ENCODE peak calls at places on chromosomes 7 and 10, in five cellular contexts. P, Q, O, C and L are unnamed samples.

GRCh38 chr7:131483586-131483985 is 72.8 kb downstream of the PODXL start:
- DNase-seq in P (no peak), C (no peak), O (no peak), Q (no peak), L (no peak)

GRCh38 chr7:134784251-134785049 is 5.0 kb downstream of the CALD1 start:
- DNase-seq in C (no peak), Q (no peak), P (peak), O (no peak), L (no peak)

GRCh38 chr7:128030999-128031681 is at the start of gene LRRC4:
- DNase-seq in C (peak), P (no peak), O (peak), Q (peak), L (no peak)

GRCh38 chr7:111025013-111025412 is 65.9 kb upstream of the LRRN3 start:
- DNase-seq in Q (no peak), P (no peak), O (no peak), C (no peak), L (no peak)

GRCh38 chr7:132548489-132549078 is 27.7 kb downstream of the PLXNA4 start:
- DNase-seq in C (peak), O (no peak), P (no peak), Q (no peak), L (no peak)

GRCh38 chr7:71633571-71634008 is 501.6 kb downstream of the GALNT17 start:
- DNase-seq in O (no peak), P (no peak), C (peak), Q (peak), L (peak)

GRCh38 chr7:131546583-131547111 is 9.8 kb downstream of the PODXL start:
- DNase-seq in O (peak), Q (no peak), C (no peak), P (no peak), L (peak)

GRCh38 chr10:116721991-116722392 is 20.4 kb downstream of the HSPA12A start:
- DNase-seq in O (no peak), Q (peak), P (no peak), C (no peak), L (no peak)

GRCh38 chr7:134288265-134288664 is 28.5 kb downstream of the SLC35B4 start:
- DNase-seq in O (no peak), Q (no peak), C (peak), P (no peak), L (no peak)

GRCh38 chr7:89623018-89623672 is 531.1 kb upstream of the STEAP1 start:
- DNase-seq in O (peak), C (peak), Q (peak), P (no peak), L (peak)

GRCh38 chr7:16755397-16755796 is 1.8 kb downstream of the TSPAN13 start:
- DNase-seq in P (no peak), Q (no peak), O (no peak), C (no peak), L (no peak)

GRCh38 chr7:137970263-137970975 is 31.5 kb downstream of the CREB3L2 start:
- DNase-seq in P (no peak), O (peak), C (peak), Q (peak), L (no peak)

GRCh38 chr7:70632400-70632799 is 499.5 kb upstream of the GALNT17 start:
- DNase-seq in C (no peak), Q (no peak), O (no peak), P (no peak), L (no peak)

GRCh38 chr7:158567153-158567603 is 20.4 kb downstream of the PTPRN2 start:
- DNase-seq in C (no peak), Q (no peak), P (no peak), O (no peak), L (peak)

GRCh38 chr7:39645482-39646407 is 22.4 kb downstream of the RALA start:
- DNase-seq in P (no peak), Q (no peak), O (no peak), C (no peak), L (no peak)

GRCh38 chr10:52573347-52573746 is 199.2 kb downstream of the MBL2 start:
- DNase-seq in P (no peak), Q (no peak), C (peak), O (no peak), L (no peak)

GRCh38 chr10:33038672-33039071 is 80.6 kb upstream of the ITGB1 start:
- DNase-seq in Q (no peak), O (no peak), C (no peak), P (no peak), L (no peak)

GRCh38 chr7:76261935-76262334 is 40.5 kb upstream of the HSPB1 start:
- DNase-seq in C (no peak), O (no peak), Q (no peak), P (no peak), L (no peak)

GRCh38 chr10:133275683-133276092 is 980 bp downstream of the ADAM8 start:
- DNase-seq in Q (no peak), C (no peak), P (no peak), O (peak), L (peak)

GRCh38 chr7:140059288-140060242 is 3.2 kb downstream of the PARP12 start:
- DNase-seq in O (peak), Q (peak), C (peak), P (peak), L (peak)

GRCh38 chr10:33165911-33166310 is 168.6 kb downstream of the NRP1 start:
- DNase-seq in P (no peak), C (no peak), Q (no peak), O (no peak), L (no peak)

GRCh38 chr7:75879771-75880184 is 944 bp downstream of the RHBDD2 start:
- DNase-seq in O (no peak), C (no peak), Q (peak), P (no peak), L (peak)

GRCh38 chr10:18100664-18101063 is 39.6 kb upstream of the CACNB2 start:
- DNase-seq in Q (peak), C (no peak), P (no peak), O (no peak), L (peak)

GRCh38 chr7:71706576-71706975 is 574.6 kb downstream of the GALNT17 start:
- DNase-seq in O (no peak), P (no peak), C (no peak), Q (no peak), L (no peak)

GRCh38 chr7:129433823-129434171 is 435 bp upstream of the STRIP2 start:
- DNase-seq in Q (no peak), P (no peak), C (no peak), O (no peak), L (no peak)

GRCh38 chr7:38889872-38890432 is 19.0 kb downstream of the VPS41 start:
- DNase-seq in O (no peak), P (no peak), Q (no peak), C (no peak), L (no peak)

GRCh38 chr10:43259248-43259980 is 7.5 kb downstream of the RASGEF1A start:
- DNase-seq in Q (no peak), P (no peak), O (no peak), C (no peak), L (peak)

DNA sequence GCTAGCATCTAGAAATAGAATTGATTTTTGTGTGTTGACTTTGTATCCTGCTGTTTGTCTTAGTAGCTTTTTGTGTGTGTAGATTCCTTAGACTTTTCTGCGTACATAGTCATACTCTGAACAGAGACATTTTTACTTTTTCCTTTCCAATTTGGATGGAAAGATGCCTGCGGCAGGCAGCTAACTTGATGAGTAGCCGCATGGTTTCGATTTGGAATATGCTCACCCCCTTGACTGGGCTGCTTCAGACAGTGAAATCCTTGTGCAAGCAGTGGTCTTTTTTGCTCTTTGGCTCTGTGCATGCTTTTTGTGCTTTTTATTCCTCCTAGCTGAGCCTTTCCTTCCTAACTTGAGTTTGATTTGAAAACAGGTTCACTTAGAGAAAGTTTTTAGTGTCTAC is 71.8 kb downstream of the HHEX start:
- DNase-seq in Q (peak), O (no peak), P (no peak), C (no peak), L (no peak)
- TF ChIP-seq CTCF in Q (no peak), O (no peak), P (no peak), C (no peak), L (no peak)

GRCh38 chr7:24054231-24054630 is 229.8 kb upstream of the NPY start:
- DNase-seq in O (no peak), P (no peak), C (peak), Q (no peak), L (no peak)

GRCh38 chr7:24058953-24059352 is 225.0 kb upstream of the NPY start:
- DNase-seq in Q (no peak), P (no peak), C (no peak), O (no peak), L (no peak)

GRCh38 chr7:24059775-24060174 is 224.2 kb upstream of the NPY start:
- DNase-seq in Q (no peak), C (no peak), O (peak), P (no peak), L (no peak)

GRCh38 chr7:24052572-24053223 is 231.3 kb upstream of the NPY start:
- DNase-seq in O (peak), Q (peak), P (no peak), C (peak), L (peak)

DNA sequence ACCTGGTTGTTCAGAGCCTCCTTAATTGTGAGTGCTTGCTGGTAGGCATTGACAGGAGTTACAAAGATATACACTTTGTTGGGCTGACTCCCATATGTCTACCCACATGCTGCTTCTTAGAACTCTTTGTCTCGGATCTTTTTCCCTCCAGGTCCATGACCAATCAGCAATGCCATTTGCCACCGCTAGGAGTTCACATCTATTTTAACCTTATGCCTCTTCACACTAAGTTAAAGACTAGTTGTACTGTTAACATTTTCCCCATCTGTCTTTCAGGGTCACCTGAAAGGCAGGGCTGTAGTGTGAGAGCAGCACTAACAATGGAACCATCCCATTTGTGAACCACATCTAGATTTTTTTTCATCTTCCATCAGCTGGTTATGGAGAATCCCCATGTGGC is 226.7 kb upstream of the NPY start:
- DNase-seq in C (no peak), Q (no peak), P (no peak), O (no peak), L (no peak)
- TF ChIP-seq CTCF in C (no peak), Q (no peak), P (no peak), O (no peak), L (peak)

GRCh38 chr10:110378019-110378418 is 73.3 kb upstream of the SMNDC1 start:
- DNase-seq in Q (no peak), P (no peak), C (no peak), O (no peak), L (no peak)
- TF ChIP-seq CTCF in Q (no peak), P (no peak), C (no peak), O (no peak), L (no peak)

DNA sequence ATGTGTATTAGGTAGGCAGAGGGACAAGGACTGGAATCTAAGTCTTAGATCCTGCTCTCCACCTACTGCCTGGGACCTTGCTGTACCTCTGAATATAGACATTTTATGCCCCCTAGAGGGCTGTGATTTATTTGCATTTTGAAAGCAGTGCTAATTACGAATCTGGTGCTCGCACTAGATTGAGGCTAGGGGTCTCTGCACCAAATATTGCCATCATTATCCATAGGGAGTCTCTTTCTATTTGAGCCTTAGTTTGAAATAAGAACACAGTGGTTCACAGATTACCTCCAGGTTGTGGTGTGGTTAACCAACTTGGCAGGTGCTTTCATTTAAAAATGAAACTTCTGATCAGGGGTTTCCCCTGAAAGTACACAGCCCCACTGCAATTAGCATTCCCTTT is 41.8 kb downstream of the CNNM1 start:
- DNase-seq in C (peak), O (no peak), P (no peak), Q (peak), L (peak)
- TF ChIP-seq CTCF in C (peak), O (peak), P (peak), Q (peak), L (peak)

GRCh38 chr10:27372095-27372494 is 131.5 kb upstream of the ACBD5 start:
- DNase-seq in O (no peak), C (no peak), Q (no peak), P (no peak), L (no peak)

GRCh38 chr10:27366769-27367168 is 126.2 kb upstream of the ACBD5 start:
- DNase-seq in C (no peak), Q (no peak), P (no peak), O (no peak), L (no peak)

GRCh38 chr10:27368706-27369105 is 128.1 kb upstream of the ACBD5 start:
- DNase-seq in O (no peak), P (no peak), C (no peak), Q (no peak), L (no peak)

GRCh38 chr10:27373566-27374160 is 130.4 kb upstream of the RAB18 start:
- DNase-seq in O (no peak), Q (no peak), C (peak), P (no peak), L (no peak)

DNA sequence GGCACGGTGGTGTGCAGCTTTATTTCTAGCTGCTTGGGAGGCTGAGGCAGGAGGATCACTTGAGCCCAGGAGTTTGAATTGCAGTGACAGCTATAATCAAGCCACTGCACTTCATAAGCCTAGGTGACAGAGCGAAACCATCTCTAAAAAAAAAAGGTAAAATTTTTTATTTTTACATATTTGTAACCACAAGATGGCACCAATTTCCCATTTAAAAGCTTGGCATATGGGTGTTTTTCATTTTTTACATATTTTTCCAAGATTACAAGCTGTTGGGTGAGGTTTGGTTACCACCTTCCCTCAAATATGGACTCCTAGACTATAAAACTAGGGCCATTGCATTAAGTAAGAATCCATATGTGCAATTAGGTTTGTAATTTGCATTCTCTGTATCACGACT is 129.2 kb upstream of the ACBD5 start:
- DNase-seq in P (no peak), C (no peak), Q (peak), O (no peak), L (no peak)
- TF ChIP-seq CTCF in P (no peak), C (peak), Q (peak), O (peak), L (no peak)

GRCh38 chr10:11700539-11700938 is 41.6 kb upstream of the ECHDC3 start:
- DNase-seq in P (no peak), Q (no peak), O (no peak), C (no peak), L (no peak)

GRCh38 chr10:11701451-11702095 is 40.6 kb upstream of the ECHDC3 start:
- DNase-seq in C (no peak), Q (no peak), P (no peak), O (no peak), L (no peak)

GRCh38 chr10:11699546-11700097 is 42.6 kb upstream of the ECHDC3 start:
- DNase-seq in O (no peak), Q (no peak), P (no peak), C (no peak), L (no peak)

GRCh38 chr10:11698691-11699545 is 43.3 kb upstream of the ECHDC3 start:
- DNase-seq in O (no peak), P (no peak), Q (no peak), C (no peak), L (peak)

GRCh38 chr10:11697718-11698527 is 44.3 kb upstream of the ECHDC3 start:
- DNase-seq in O (no peak), C (no peak), P (no peak), Q (no peak), L (no peak)
- TF ChIP-seq CTCF in O (no peak), C (peak), P (no peak), Q (no peak), L (no peak)

GRCh38 chr10:54133201-54133600 is 667.8 kb downstream of the PCDH15 start:
- DNase-seq in P (no peak), O (no peak), Q (no peak), C (no peak), L (peak)
- TF ChIP-seq CTCF in P (no peak), O (peak), Q (no peak), C (peak), L (peak)

GRCh38 chr10:125144693-125145623 is 15.4 kb downstream of the CTBP2 start:
- DNase-seq in C (peak), O (no peak), Q (peak), P (no peak), L (peak)
- TF ChIP-seq CTCF in C (peak), O (no peak), Q (peak), P (peak), L (peak)

DNA sequence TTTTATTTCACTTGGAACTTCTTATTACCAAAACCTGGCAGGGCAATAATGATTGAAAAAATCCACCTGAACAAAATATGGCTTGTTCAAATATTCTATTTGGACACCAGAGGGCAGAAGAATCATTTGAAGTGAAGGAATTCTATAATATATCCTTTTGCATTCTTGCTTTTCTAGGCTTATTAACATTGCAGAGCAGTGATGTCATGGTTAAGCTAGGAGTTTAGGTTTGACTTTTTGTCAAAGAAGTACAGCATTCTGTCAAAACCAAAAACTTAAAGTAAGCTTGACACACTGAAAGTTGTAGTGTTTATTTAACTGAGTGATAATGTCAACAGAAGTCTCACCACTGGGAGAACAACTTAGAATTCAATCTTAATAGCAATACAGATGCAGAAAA is 156.0 kb downstream of the SEMA3D start:
- DNase-seq in O (no peak), Q (peak), P (no peak), C (peak), L (peak)
- TF ChIP-seq CTCF in O (peak), Q (peak), P (peak), C (peak), L (peak)

DNA sequence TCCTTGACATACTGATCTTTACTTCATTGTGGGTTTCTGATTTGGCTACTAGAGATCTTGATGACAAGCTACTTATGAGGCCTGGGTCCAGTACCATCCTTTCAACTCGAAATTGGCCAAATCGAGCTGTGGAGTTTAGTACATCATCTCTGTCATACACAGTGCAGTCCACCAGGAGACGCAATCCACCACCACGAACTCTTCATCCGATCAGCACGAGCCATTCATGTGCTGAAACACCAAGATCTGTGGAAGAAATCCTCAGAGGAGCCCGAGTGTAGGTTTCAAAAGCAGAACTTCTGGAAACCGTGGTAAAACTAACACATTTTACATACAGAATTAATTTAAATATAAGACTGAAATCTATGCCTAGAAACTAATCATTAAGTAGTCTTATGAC is 14.2 kb downstream of the DNAJC9 start:
- DNase-seq in P (no peak), O (no peak), Q (peak), C (no peak), L (peak)
- TF ChIP-seq CTCF in P (no peak), O (no peak), Q (peak), C (no peak), L (peak)